ENCODE peak calls at places on chromosomes 4 and X, in five cellular contexts. C, G, R, H and V are unnamed samples.

GRCh38 chrX:155070975-155071693 is at the start of the genes BRCC3, CMC4 and MTCP1:
- DNase-seq in C (peak), G (peak), R (peak), H (peak), V (peak)

GRCh38 chr4:3340703-3341088 is 47.9 kb downstream of the RGS12 start:
- DNase-seq in C (no peak), G (no peak), R (no peak), H (no peak), V (no peak)

GRCh38 chr4:175253184-175253902 is 335.2 kb downstream of the ADAM29 start:
- DNase-seq in C (no peak), G (peak), R (no peak), H (peak), V (no peak)

GRCh38 chrX:10190367-10190766 is 33.6 kb downstream of the CLCN4 start:
- DNase-seq in C (no peak), G (peak), R (peak), H (peak), V (peak)

GRCh38 chr4:53987761-53988171 is 76.6 kb downstream of the CHIC2 start:
- DNase-seq in C (no peak), G (peak), R (no peak), H (peak), V (peak)

GRCh38 chr4:47469951-47470350 is 6.4 kb upstream of the COMMD8 start:
- DNase-seq in C (no peak), G (peak), R (no peak), H (no peak), V (peak)

GRCh38 chr4:175469519-175469918 is 342.5 kb downstream of the GPM6A start:
- DNase-seq in C (no peak), G (peak), R (no peak), H (peak), V (peak)

GRCh38 chrX:136250191-136251041 is 784 bp downstream of the MAP7D3 start:
- DNase-seq in C (no peak), G (peak), R (no peak), H (peak), V (peak)

GRCh38 chr4:47427936-47428335 is 35.6 kb downstream of the COMMD8 start:
- DNase-seq in C (no peak), G (no peak), R (no peak), H (no peak), V (no peak)

GRCh38 chrX:7996414-7996813 is 69.2 kb upstream of the PNPLA4 start:
- DNase-seq in C (peak), G (peak), R (no peak), H (peak), V (peak)

GRCh38 chr4:146486565-146486964 is 35.2 kb downstream of the SLC10A7 start:
- DNase-seq in C (no peak), G (no peak), R (no peak), H (no peak), V (no peak)

GRCh38 chr4:140426610-140427103 is 791 bp downstream of the CLGN start:
- DNase-seq in C (no peak), G (no peak), R (no peak), H (no peak), V (no peak)

GRCh38 chr4:15479089-15479912 is 9.6 kb downstream of the CC2D2A start:
- DNase-seq in C (peak), G (peak), R (peak), H (peak), V (peak)

GRCh38 chrX:2841511-2841910 is 12.8 kb downstream of the GYG2 start:
- DNase-seq in C (no peak), G (peak), R (no peak), H (no peak), V (peak)

GRCh38 chrX:3129256-3129655 is 88.0 kb downstream of the ARSF start:
- DNase-seq in C (no peak), G (peak), R (no peak), H (no peak), V (no peak)

GRCh38 chrX:55161581-55161980 is 58.6 kb upstream of the PAGE5 start:
- DNase-seq in C (no peak), G (no peak), R (no peak), H (peak), V (peak)

GRCh38 chr4:152784490-152785195 is 4.9 kb downstream of the ARFIP1 start:
- DNase-seq in C (no peak), G (peak), R (no peak), H (peak), V (peak)

GRCh38 chr4:186581421-186581820 is 26.1 kb upstream of the MTNR1A start:
- DNase-seq in C (no peak), G (no peak), R (no peak), H (no peak), V (no peak)

GRCh38 chrX:96004386-96004785 is 680.3 kb upstream of the DIAPH2 start:
- DNase-seq in C (no peak), G (peak), R (no peak), H (no peak), V (peak)

GRCh38 chr4:100169796-100170485 is 20.3 kb downstream of the DDIT4L start:
- DNase-seq in C (no peak), G (no peak), R (no peak), H (no peak), V (no peak)

GRCh38 chrX:79367907-79368306 is 773 bp upstream of the ITM2A start:
- DNase-seq in C (no peak), G (no peak), R (no peak), H (no peak), V (no peak)

GRCh38 chrX:46547857-46548256 is 2.6 kb upstream of the ZNF674 start:
- DNase-seq in C (no peak), G (peak), R (no peak), H (peak), V (peak)

GRCh38 chr4:165293061-165293460 is 34.4 kb upstream of the MSMO1 start:
- DNase-seq in C (no peak), G (no peak), R (no peak), H (no peak), V (no peak)

GRCh38 chrX:28802625-28803024 is 215.4 kb downstream of the IL1RAPL1 start:
- DNase-seq in C (no peak), G (peak), R (no peak), H (no peak), V (no peak)

GRCh38 chr4:142752331-142752830 is 93.7 kb downstream of the INPP4B start:
- DNase-seq in C (no peak), G (no peak), R (no peak), H (no peak), V (no peak)

GRCh38 chrX:2498781-2499302 is 1.9 kb downstream of the DHRSX start:
- DNase-seq in C (peak), G (peak), R (no peak), H (peak), V (peak)

GRCh38 chrX:76428243-76429130 is 977 bp downstream of the MAGEE1 start:
- DNase-seq in C (peak), G (no peak), R (no peak), H (no peak), V (peak)

GRCh38 chrX:40012800-40013682 is 84.7 kb downstream of the BCOR start:
- DNase-seq in C (peak), G (peak), R (no peak), H (peak), V (peak)

GRCh38 chrX:6708041-6708440 is 173.1 kb upstream of the VCX3A start:
- DNase-seq in C (no peak), G (no peak), R (no peak), H (no peak), V (peak)

GRCh38 chr4:8120518-8120917 is 38.1 kb downstream of the ABLIM2 start:
- DNase-seq in C (no peak), G (peak), R (no peak), H (no peak), V (no peak)

GRCh38 chrX:100625985-100626491 is 10.6 kb downstream of the TSPAN6 start:
- DNase-seq in C (no peak), G (peak), R (no peak), H (no peak), V (peak)

GRCh38 chrX:94329182-94329581 is 655.2 kb downstream of the FAM133A start:
- DNase-seq in C (no peak), G (no peak), R (no peak), H (no peak), V (no peak)

GRCh38 chr4:20464381-20464780 is 212.7 kb downstream of the SLIT2 start:
- DNase-seq in C (no peak), G (peak), R (no peak), H (peak), V (peak)

GRCh38 chrX:119488749-119489148 is 20.5 kb downstream of the SLC25A5 start:
- DNase-seq in C (peak), G (peak), R (peak), H (peak), V (peak)

GRCh38 chrX:120769576-120770341 is 105.9 kb downstream of the CT47B1 start:
- DNase-seq in C (no peak), G (peak), R (no peak), H (peak), V (peak)

GRCh38 chr4:40211224-40212185 is 14.7 kb downstream of the RHOH start:
- DNase-seq in C (peak), G (peak), R (no peak), H (no peak), V (no peak)

GRCh38 chr4:176193898-176194297 is 1.5 kb downstream of the SPATA4 start:
- DNase-seq in C (no peak), G (peak), R (no peak), H (no peak), V (peak)

GRCh38 chr4:74503580-74503979 is 58.6 kb downstream of the AREG start:
- DNase-seq in C (no peak), G (peak), R (no peak), H (no peak), V (peak)